ENCODE peak calls at places on chromosomes 12 and 14, in eight cellular contexts. Z, D, E, N, H, F, Y and S are unnamed samples.
A peak's percentile ranks its signal among the peaks of the same experiment; 100 is the strongest.

GRCh38 chr12:18690653-18691052 is 47.2 kb downstream of the PLCZ1 start:
- DNase-seq in Z (no peak), D (no peak), E (no peak), N (no peak), H (no peak), F (no peak), Y (peak; percentile 90), S (peak; percentile 38)

GRCh38 chr14:99564256-99564902 is 39.6 kb downstream of the CCDC85C start:
- DNase-seq in Z (no peak), D (no peak), E (peak; percentile 56), N (no peak), H (peak; percentile 23), F (peak; percentile 81), Y (peak; percentile 72), S (no peak)

GRCh38 chr14:76550534-76550933 is 174.6 kb downstream of the ESRRB start:
- DNase-seq in Z (no peak), D (no peak), E (no peak), N (no peak), H (no peak), F (no peak), Y (no peak), S (no peak)

GRCh38 chr12:27780612-27781408 is 774 bp upstream of the MANSC4 start:
- DNase-seq in Z (peak; percentile 60), D (peak; percentile 8), E (peak; percentile 52), N (peak; percentile 6), H (no peak), F (peak; percentile 48), Y (peak; percentile 70), S (peak; percentile 70)

GRCh38 chr12:116761499-116761898 is 23.4 kb downstream of the RNFT2 start:
- DNase-seq in Z (no peak), D (no peak), E (no peak), N (no peak), H (no peak), F (no peak), Y (no peak), S (no peak)

GRCh38 chr14:71497645-71498086 is 434.6 kb upstream of the RGS6 start:
- DNase-seq in Z (no peak), D (no peak), E (no peak), N (no peak), H (peak; percentile 35), F (no peak), Y (peak; percentile 34), S (no peak)

GRCh38 chr14:91159182-91159581 is 45.3 kb downstream of the DGLUCY start:
- DNase-seq in Z (no peak), D (no peak), E (no peak), N (no peak), H (no peak), F (no peak), Y (no peak), S (no peak)

GRCh38 chr14:75165586-75166391 is 10.6 kb downstream of the TMED10 start:
- DNase-seq in Z (no peak), D (no peak), E (no peak), N (no peak), H (no peak), F (no peak), Y (no peak), S (no peak)

GRCh38 chr12:9033244-9033887 is 44.0 kb downstream of the KLRG1 start:
- DNase-seq in Z (no peak), D (no peak), E (no peak), N (no peak), H (no peak), F (no peak), Y (no peak), S (no peak)

GRCh38 chr12:219891-220352 is 6.0 kb upstream of the SLC6A12 start:
- DNase-seq in Z (peak; percentile 96), D (no peak), E (peak; percentile 68), N (peak; percentile 23), H (no peak), F (peak; percentile 82), Y (peak; percentile 35), S (peak; percentile 83)

GRCh38 chr14:24673534-24674203 is 39.7 kb upstream of the GZMB start:
- DNase-seq in Z (no peak), D (peak; percentile 42), E (peak; percentile 60), N (peak; percentile 53), H (no peak), F (no peak), Y (no peak), S (no peak)

GRCh38 chr14:30284808-30285207 is 274.1 kb upstream of the G2E3 start:
- DNase-seq in Z (no peak), D (no peak), E (no peak), N (no peak), H (no peak), F (no peak), Y (no peak), S (no peak)

GRCh38 chr12:64010069-64010686 is 165.7 kb downstream of the SRGAP1 start:
- DNase-seq in Z (no peak), D (no peak), E (no peak), N (no peak), H (no peak), F (no peak), Y (peak; percentile 44), S (no peak)

GRCh38 chr12:91732086-91732485 is 413.6 kb downstream of the BTG1 start:
- DNase-seq in Z (no peak), D (no peak), E (no peak), N (no peak), H (peak; percentile 5), F (no peak), Y (peak; percentile 91), S (no peak)

GRCh38 chr14:64782196-64782595 is 78.0 kb downstream of the PLEKHG3 start:
- DNase-seq in Z (no peak), D (no peak), E (no peak), N (no peak), H (no peak), F (no peak), Y (no peak), S (no peak)

GRCh38 chr12:71710276-71711125 is 24.6 kb downstream of the TMEM19 start:
- DNase-seq in Z (no peak), D (no peak), E (no peak), N (no peak), H (peak; percentile 53), F (peak; percentile 45), Y (peak; percentile 91), S (peak; percentile 41)

GRCh38 chr12:95358111-95359083 is 115.6 kb upstream of the METAP2 start:
- DNase-seq in Z (no peak), D (no peak), E (no peak), N (no peak), H (no peak), F (no peak), Y (peak; percentile 57), S (no peak)

GRCh38 chr12:59030415-59030814 is 110.1 kb upstream of the LRIG3 start:
- DNase-seq in Z (no peak), D (no peak), E (peak; percentile 54), N (no peak), H (no peak), F (no peak), Y (no peak), S (peak; percentile 74)

GRCh38 chr14:73211251-73211650 is 26.1 kb upstream of the PAPLN start:
- DNase-seq in Z (no peak), D (no peak), E (no peak), N (no peak), H (no peak), F (no peak), Y (no peak), S (no peak)

GRCh38 chr12:106246891-106247730 is 709 bp downstream of the CKAP4 start:
- DNase-seq in Z (peak; percentile 56), D (peak; percentile 54), E (peak; percentile 51), N (peak; percentile 61), H (no peak), F (peak; percentile 61), Y (peak; percentile 86), S (peak; percentile 45)

GRCh38 chr12:69442894-69443293 is 27.3 kb upstream of the FRS2 start:
- DNase-seq in Z (no peak), D (no peak), E (no peak), N (no peak), H (no peak), F (no peak), Y (peak; percentile 14), S (no peak)

GRCh38 chr12:46788247-46788887 is 37.4 kb downstream of the SLC38A4 start:
- DNase-seq in Z (no peak), D (no peak), E (no peak), N (no peak), H (no peak), F (no peak), Y (peak; percentile 33), S (no peak)

GRCh38 chr12:64528616-64529015 is 76.7 kb downstream of the TBK1 start:
- DNase-seq in Z (no peak), D (no peak), E (no peak), N (no peak), H (no peak), F (no peak), Y (peak; percentile 43), S (no peak)

GRCh38 chr12:93104535-93104934 is 175.4 kb upstream of the EEA1 start:
- DNase-seq in Z (no peak), D (no peak), E (no peak), N (no peak), H (no peak), F (no peak), Y (no peak), S (no peak)

GRCh38 chr12:22658214-22658613 is 33.2 kb downstream of the ETNK1 start:
- DNase-seq in Z (no peak), D (no peak), E (no peak), N (no peak), H (peak; percentile 36), F (no peak), Y (peak; percentile 58), S (no peak)

GRCh38 chr14:50667491-50668007 is 557 bp downstream of the SAV1 start:
- DNase-seq in Z (peak; percentile 74), D (no peak), E (peak; percentile 38), N (peak; percentile 31), H (no peak), F (peak; percentile 46), Y (no peak), S (peak; percentile 45)

GRCh38 chr14:38951451-38951850 is 151.6 kb downstream of the SEC23A start:
- DNase-seq in Z (no peak), D (no peak), E (no peak), N (no peak), H (peak; percentile 53), F (no peak), Y (peak; percentile 57), S (no peak)

GRCh38 chr14:60722836-60723217 is 1.3 kb downstream of the SIX4 start:
- DNase-seq in Z (peak; percentile 77), D (no peak), E (no peak), N (no peak), H (no peak), F (peak; percentile 40), Y (peak; percentile 56), S (no peak)

GRCh38 chr14:22838631-22839041 is 2.3 kb downstream of the MMP14 start:
- DNase-seq in Z (no peak), D (no peak), E (no peak), N (no peak), H (no peak), F (no peak), Y (peak; percentile 69), S (no peak)

GRCh38 chr12:15664491-15664890 is 124.7 kb downstream of the EPS8 start:
- DNase-seq in Z (no peak), D (no peak), E (peak; percentile 68), N (no peak), H (no peak), F (no peak), Y (no peak), S (no peak)